ENCODE peak calls at places on chromosomes 1 and 21, in four cellular contexts. One of them, this sample, is unnamed.
A peak's percentile ranks its signal among the peaks of the same experiment; 100 is the strongest.

GRCh38 chr1:66575739-66576138 is 41.8 kb downstream of the SGIP1 start:
- DNase-seq in GM18507: no peak
- DNase-seq in globus pallidus: no peak
- DNase-seq in NCI-H2227 treated with DMSO at 0.1 percent for 48 hours: no peak
- DNase-seq in this sample: peak; percentile 86

GRCh38 chr1:91529856-91530255 is 29.2 kb downstream of the CDC7 start:
- DNase-seq in NCI-H2227 treated with DMSO at 0.1 percent for 48 hours: no peak
- DNase-seq in GM18507: no peak
- DNase-seq in globus pallidus: no peak
- DNase-seq in this sample: peak; percentile 35

GRCh38 chr1:64744492-64745180 is at the start of gene RAVER2:
- DNase-seq in globus pallidus: no peak
- DNase-seq in GM18507: no peak
- DNase-seq in NCI-H2227 treated with DMSO at 0.1 percent for 48 hours: peak; percentile 70
- DNase-seq in this sample: peak; percentile 20

GRCh38 chr1:20702416-20702815 is 15.4 kb downstream of the KIF17 start:
- DNase-seq in globus pallidus: no peak
- DNase-seq in NCI-H2227 treated with DMSO at 0.1 percent for 48 hours: no peak
- DNase-seq in GM18507: no peak
- DNase-seq in this sample: no peak

GRCh38 chr1:233376711-233377110 is 49.2 kb downstream of the MAP3K21 start:
- DNase-seq in globus pallidus: no peak
- DNase-seq in NCI-H2227 treated with DMSO at 0.1 percent for 48 hours: no peak
- DNase-seq in GM18507: no peak
- DNase-seq in this sample: no peak

GRCh38 chr1:44808938-44809917 is 905 bp downstream of the BTBD19 start:
- DNase-seq in globus pallidus: no peak
- DNase-seq in GM18507: peak; percentile 64
- DNase-seq in NCI-H2227 treated with DMSO at 0.1 percent for 48 hours: no peak
- DNase-seq in this sample: peak; percentile 77

GRCh38 chr1:152053375-152053774 is 16.6 kb upstream of the S100A11 start:
- DNase-seq in globus pallidus: no peak
- DNase-seq in NCI-H2227 treated with DMSO at 0.1 percent for 48 hours: no peak
- DNase-seq in GM18507: no peak
- DNase-seq in this sample: no peak

GRCh38 chr1:171292799-171293198 is 21.2 kb upstream of the FMO4 start:
- DNase-seq in globus pallidus: no peak
- DNase-seq in NCI-H2227 treated with DMSO at 0.1 percent for 48 hours: no peak
- DNase-seq in GM18507: no peak
- DNase-seq in this sample: no peak

GRCh38 chr1:33578557-33579448 is 106.4 kb downstream of the ZSCAN20 start:
- DNase-seq in NCI-H2227 treated with DMSO at 0.1 percent for 48 hours: no peak
- DNase-seq in globus pallidus: no peak
- DNase-seq in GM18507: no peak
- DNase-seq in this sample: no peak

GRCh38 chr1:182789138-182790076 is at the start of gene NPL:
- DNase-seq in GM18507: peak; percentile 69
- DNase-seq in NCI-H2227 treated with DMSO at 0.1 percent for 48 hours: peak; percentile 85
- DNase-seq in globus pallidus: peak; percentile 79
- DNase-seq in this sample: peak; percentile 48

GRCh38 chr1:117096871-117097842 is 24.4 kb downstream of the TRIM45 start:
- DNase-seq in NCI-H2227 treated with DMSO at 0.1 percent for 48 hours: no peak
- DNase-seq in globus pallidus: no peak
- DNase-seq in GM18507: no peak
- DNase-seq in this sample: peak; percentile 69

GRCh38 chr21:42006765-42007164 is 3.4 kb downstream of the ZBTB21 start:
- DNase-seq in NCI-H2227 treated with DMSO at 0.1 percent for 48 hours: no peak
- DNase-seq in GM18507: no peak
- DNase-seq in globus pallidus: no peak
- DNase-seq in this sample: no peak

GRCh38 chr1:8155528-8156186 is 129.5 kb upstream of the ERRFI1 start:
- DNase-seq in NCI-H2227 treated with DMSO at 0.1 percent for 48 hours: no peak
- DNase-seq in GM18507: no peak
- DNase-seq in globus pallidus: no peak
- DNase-seq in this sample: no peak

GRCh38 chr1:226061793-226062557 is 541 bp upstream of the H3-3A start:
- DNase-seq in globus pallidus: peak; percentile 86
- DNase-seq in GM18507: peak; percentile 89
- DNase-seq in NCI-H2227 treated with DMSO at 0.1 percent for 48 hours: peak; percentile 69
- DNase-seq in this sample: peak; percentile 33

GRCh38 chr1:212164095-212164872 is 120.9 kb upstream of the PPP2R5A start:
- DNase-seq in GM18507: no peak
- DNase-seq in NCI-H2227 treated with DMSO at 0.1 percent for 48 hours: no peak
- DNase-seq in globus pallidus: no peak
- DNase-seq in this sample: no peak

This sample was measured in brain microvascular endothelial cell.